ENCODE peak calls at places on chromosomes 11 and 22, in seven cellular contexts. C, H, U, X, P, V and T are unnamed samples.

GRCh38 chr22:50312371-50312770 is 4.9 kb upstream of the PLXNB2 start:
- DNase-seq in C (no peak), H (no peak), U (no peak), X (no peak), P (no peak), V (no peak), T (no peak)

GRCh38 chr11:12182650-12183511 is 72.5 kb downstream of the MICAL2 start:
- DNase-seq in C (no peak), H (no peak), U (peak; percentile 84), X (peak; percentile 74), P (peak; percentile 97), V (no peak), T (peak; percentile 97)

GRCh38 chr22:23086263-23086662 is 15.9 kb downstream of the GNAZ start:
- DNase-seq in C (no peak), H (no peak), U (no peak), X (no peak), P (no peak), V (no peak), T (no peak)

GRCh38 chr22:27512283-27512761 is 289.2 kb downstream of the MN1 start:
- DNase-seq in C (no peak), H (no peak), U (peak; percentile 13), X (peak; percentile 90), P (peak; percentile 97), V (no peak), T (no peak)

GRCh38 chr22:36546932-36547331 is 18.0 kb upstream of the EIF3D start:
- DNase-seq in C (no peak), H (no peak), U (peak; percentile 46), X (no peak), P (peak; percentile 76), V (no peak), T (no peak)

GRCh38 chr11:69065136-69065710 is 16.5 kb downstream of the TPCN2 start:
- DNase-seq in C (no peak), H (no peak), U (no peak), X (no peak), P (no peak), V (no peak), T (no peak)

GRCh38 chr11:69416123-69416475 is 65.4 kb upstream of the LINC01488 start:
- DNase-seq in C (no peak), H (no peak), U (no peak), X (no peak), P (no peak), V (no peak), T (no peak)

GRCh38 chr11:2248242-2248641 is 22.1 kb downstream of the ASCL2 start:
- DNase-seq in C (no peak), H (no peak), U (no peak), X (no peak), P (no peak), V (no peak), T (no peak)

GRCh38 chr22:43185860-43186261 is 1.1 kb downstream of the TTLL12 start:
- DNase-seq in C (no peak), H (no peak), U (peak; percentile 37), X (peak; percentile 35), P (peak; percentile 20), V (no peak), T (no peak)

GRCh38 chr11:34599406-34599901 is 21.4 kb upstream of the EHF start:
- DNase-seq in C (no peak), H (no peak), U (peak; percentile 52), X (no peak), P (peak; percentile 76), V (no peak), T (peak; percentile 70)

GRCh38 chr22:47606426-47606825 is 844.0 kb downstream of the TBC1D22A start:
- DNase-seq in C (no peak), H (no peak), U (no peak), X (no peak), P (no peak), V (no peak), T (no peak)